ENCODE peak calls at places on chromosomes 11 and 22, in six cellular contexts. O is pons, C is anterior cingulate cortex, N is stomach, J is hypothalamus, Y is COR-L47. U is an unnamed sample.

GRCh38 chr22:37012262-37012904 is 6.9 kb downstream of the TST start:
- DNase-seq in O (no peak), C (peak), N (peak), J (peak), Y (no peak), U (peak)

GRCh38 chr11:35083181-35084061 is 55.5 kb upstream of the CD44 start:
- DNase-seq in O (peak), C (no peak), N (peak), J (peak), Y (no peak), U (peak)

GRCh38 chr22:41578114-41578513 is 11.5 kb downstream of the PMM1 start:
- DNase-seq in O (no peak), C (no peak), N (no peak), J (no peak), Y (no peak), U (no peak)

GRCh38 chr11:73532310-73532709 is 65.6 kb downstream of the FAM168A start:
- DNase-seq in O (no peak), C (no peak), N (no peak), J (no peak), Y (no peak), U (no peak)

GRCh38 chr11:45304992-45305335 is 18.8 kb upstream of the SYT13 start:
- DNase-seq in O (no peak), C (no peak), N (no peak), J (no peak), Y (no peak), U (no peak)

GRCh38 chr22:50622723-50623327 is 5.1 kb downstream of the ARSA start:
- DNase-seq in O (no peak), C (no peak), N (peak), J (no peak), Y (peak), U (no peak)

GRCh38 chr22:43922123-43922522 is 1.5 kb upstream of the PNPLA3 start:
- DNase-seq in O (no peak), C (no peak), N (no peak), J (no peak), Y (no peak), U (no peak)

GRCh38 chr11:56932572-56933235 is 56.0 kb upstream of the OR5AK2 start:
- DNase-seq in O (no peak), C (no peak), N (no peak), J (no peak), Y (no peak), U (no peak)

GRCh38 chr11:35853871-35854270 is 90.0 kb upstream of the LDLRAD3 start:
- DNase-seq in O (no peak), C (no peak), N (no peak), J (no peak), Y (no peak), U (no peak)

GRCh38 chr11:117874910-117875396 is 1.5 kb downstream of the FXYD6 start:
- DNase-seq in O (no peak), C (no peak), N (no peak), J (no peak), Y (no peak), U (no peak)

GRCh38 chr11:75565221-75565814 is 3.3 kb downstream of the SERPINH1 start:
- DNase-seq in O (no peak), C (no peak), N (no peak), J (no peak), Y (no peak), U (no peak)

GRCh38 chr11:76578655-76579046 is 91.9 kb downstream of the LRRC32 start:
- DNase-seq in O (no peak), C (no peak), N (no peak), J (no peak), Y (no peak), U (no peak)

GRCh38 chr11:128310676-128311445 is 276.5 kb downstream of the ETS1 start:
- DNase-seq in O (no peak), C (no peak), N (no peak), J (no peak), Y (no peak), U (no peak)

GRCh38 chr11:5684627-5685362 is at the start of gene TRIM5:
- DNase-seq in O (peak), C (peak), N (peak), J (peak), Y (no peak), U (peak)

GRCh38 chr11:102974552-102975280 is 19.2 kb upstream of the MMP13 start:
- DNase-seq in O (no peak), C (no peak), N (peak), J (no peak), Y (no peak), U (no peak)

GRCh38 chr11:129721685-129722084 is 94.0 kb upstream of the TMEM45B start:
- DNase-seq in O (no peak), C (no peak), N (no peak), J (no peak), Y (no peak), U (no peak)

GRCh38 chr11:69321877-69322350 is 28.0 kb downstream of the MYEOV start:
- DNase-seq in O (no peak), C (no peak), N (no peak), J (no peak), Y (no peak), U (no peak)

GRCh38 chr22:37566329-37566837 is 6.1 kb downstream of the CDC42EP1 start:
- DNase-seq in O (peak), C (peak), N (no peak), J (peak), Y (no peak), U (no peak)

GRCh38 chr11:33692013-33692504 is 8.6 kb downstream of the C11orf91 start:
- DNase-seq in O (peak), C (peak), N (peak), J (peak), Y (peak), U (peak)

U was measured in C1 segment of cervical spinal cord.